ENCODE peak calls at places on chromosomes 16 and 17, in four cellular contexts. D is T follicular helper cell, L is NCI-H510A treated with DMSO at 0.1 percent for 48 hours, F is MM.1S. U is an unnamed sample.

GRCh38 chr16:67311607-67312449 is 14.7 kb downstream of the KCTD19 start:
- DNase-seq in D (no peak), L (no peak), F (no peak), U (no peak)

GRCh38 chr16:31502981-31503380 is 5.2 kb downstream of the RUSF1 start:
- DNase-seq in D (no peak), L (no peak), F (no peak), U (no peak)

GRCh38 chr17:48456584-48456983 is 26.6 kb upstream of the SKAP1 start:
- DNase-seq in D (no peak), L (no peak), F (peak; percentile 84), U (no peak)

GRCh38 chr16:2529961-2530628 is 1.1 kb downstream of the CEMP1 start:
- DNase-seq in D (no peak), L (no peak), F (no peak), U (no peak)

GRCh38 chr16:2208308-2208707 is 2.4 kb downstream of the BRICD5 start:
- DNase-seq in D (no peak), L (no peak), F (no peak), U (no peak)

GRCh38 chr16:86379505-86379846 is 130.9 kb upstream of the FOXF1 start:
- DNase-seq in D (no peak), L (no peak), F (no peak), U (no peak)

GRCh38 chr17:48997103-48997826 is at the start of gene IGF2BP1:
- DNase-seq in D (no peak), L (peak; percentile 42), F (no peak), U (no peak)

GRCh38 chr16:77277571-77277970 is 78.4 kb downstream of the SYCE1L start:
- DNase-seq in D (no peak), L (no peak), F (no peak), U (no peak)

GRCh38 chr17:80564545-80564944 is 19.9 kb downstream of the RPTOR start:
- DNase-seq in D (no peak), L (no peak), F (no peak), U (no peak)

GRCh38 chr17:6496116-6496481 is 51.8 kb downstream of the PIMREG start:
- DNase-seq in D (no peak), L (no peak), F (peak; percentile 67), U (no peak)

GRCh38 chr16:75086281-75086680 is 30.3 kb downstream of the LDHD start:
- DNase-seq in D (no peak), L (no peak), F (no peak), U (no peak)

GRCh38 chr17:4540224-4541040 is 14.8 kb downstream of the MYBBP1A start:
- DNase-seq in D (no peak), L (no peak), F (no peak), U (no peak)

GRCh38 chr16:66026211-66026610 is 340.3 kb upstream of the CDH5 start:
- DNase-seq in D (no peak), L (peak; percentile 71), F (no peak), U (no peak)

GRCh38 chr17:32783602-32784001 is 93.3 kb downstream of the MYO1D start:
- DNase-seq in D (no peak), L (peak; percentile 83), F (peak; percentile 79), U (no peak)

GRCh38 chr17:68292689-68293040 is 1.4 kb downstream of the ARSG start:
- DNase-seq in D (no peak), L (no peak), F (no peak), U (no peak)

GRCh38 chr17:59848778-59849177 is 44.0 kb downstream of the TUBD1 start:
- DNase-seq in D (no peak), L (no peak), F (peak; percentile 49), U (no peak)

GRCh38 chr17:50719924-50720805 is 762 bp downstream of the LUC7L3 start:
- DNase-seq in D (no peak), L (peak; percentile 31), F (no peak), U (no peak)

GRCh38 chr17:14201087-14201486 is 35.6 kb downstream of the CDRT15 start:
- DNase-seq in D (peak; percentile 26), L (no peak), F (no peak), U (no peak)

GRCh38 chr16:81530296-81530721 is 85.7 kb downstream of the CMIP start:
- DNase-seq in D (no peak), L (no peak), F (no peak), U (no peak)

GRCh38 chr16:1263591-1264216 is 7.8 kb downstream of the TPSD1 start:
- DNase-seq in D (no peak), L (no peak), F (no peak), U (no peak)

GRCh38 chr16:58269526-58269925 is 25.3 kb downstream of the PRSS54 start:
- DNase-seq in D (no peak), L (no peak), F (no peak), U (no peak)

GRCh38 chr16:83441523-83441922 is 366.3 kb upstream of the HSBP1 start:
- DNase-seq in D (no peak), L (no peak), F (no peak), U (no peak)

GRCh38 chr16:59848314-59848713 is 1114.2 kb upstream of the GOT2 start:
- DNase-seq in D (no peak), L (no peak), F (no peak), U (no peak)

GRCh38 chr17:48748728-48749566 is 20.4 kb upstream of the HOXB13 start:
- DNase-seq in D (no peak), L (no peak), F (no peak), U (no peak)

GRCh38 chr16:85210423-85211169 is 98.3 kb upstream of the CIBAR2 start:
- DNase-seq in D (no peak), L (no peak), F (no peak), U (no peak)

GRCh38 chr17:39939588-39940419 is 12.3 kb downstream of the LRRC3C start:
- DNase-seq in D (no peak), L (no peak), F (peak; percentile 92), U (peak; percentile 46)

GRCh38 chr16:67528870-67529638 is 425 bp downstream of the RIPOR1 start:
- DNase-seq in D (no peak), L (no peak), F (no peak), U (no peak)

GRCh38 chr17:1965556-1966273 is 59.4 kb downstream of the RTN4RL1 start:
- DNase-seq in D (no peak), L (no peak), F (no peak), U (no peak)

GRCh38 chr16:662095-662494 is 5.8 kb upstream of the RHOT2 start:
- DNase-seq in D (no peak), L (no peak), F (no peak), U (no peak)

GRCh38 chr17:18066866-18067265 is 20.9 kb upstream of the DRG2 start:
- DNase-seq in D (no peak), L (no peak), F (no peak), U (no peak)

U was measured in CD4-positive, alpha-beta T cell.